ENCODE peak calls at places on chromosomes 4 and X, in four cellular contexts. One of them, this sample, is unnamed.

GRCh38 chr4:128301979-128302378 is 14.4 kb upstream of the PGRMC2 start:
- DNase-seq in GM12878: no peak
- DNase-seq in HepG2: no peak
- DNase-seq in A549: no peak
- DNase-seq in this sample: no peak

GRCh38 chr4:6222761-6223292 is 22.5 kb upstream of the JAKMIP1 start:
- DNase-seq in HepG2: no peak
- DNase-seq in A549: no peak
- DNase-seq in GM12878: no peak
- DNase-seq in this sample: peak; percentile 77

GRCh38 chr4:81260443-81261102 is 45.6 kb upstream of the PRKG2 start:
- DNase-seq in A549: no peak
- DNase-seq in GM12878: no peak
- DNase-seq in HepG2: no peak
- DNase-seq in this sample: peak; percentile 10

GRCh38 chr4:138235419-138235952 is 6.7 kb downstream of the SLC7A11 start:
- DNase-seq in HepG2: no peak
- DNase-seq in GM12878: no peak
- DNase-seq in A549: peak; percentile 90
- DNase-seq in this sample: peak; percentile 8

GRCh38 chr4:100302061-100303026 is 112.1 kb upstream of the DDIT4L start:
- DNase-seq in A549: no peak
- DNase-seq in GM12878: no peak
- DNase-seq in HepG2: no peak
- DNase-seq in this sample: no peak

GRCh38 chrX:8565729-8566128 is 101.1 kb downstream of the VCX3B start:
- DNase-seq in GM12878: no peak
- DNase-seq in A549: no peak
- DNase-seq in HepG2: no peak
- DNase-seq in this sample: no peak

GRCh38 chr4:52368895-52369294 is 290.2 kb downstream of the USP46 start:
- DNase-seq in HepG2: peak; percentile 91
- DNase-seq in GM12878: no peak
- DNase-seq in A549: no peak
- DNase-seq in this sample: no peak

GRCh38 chr4:123110685-123111084 is 188.3 kb upstream of the NUDT6 start:
- DNase-seq in A549: no peak
- DNase-seq in HepG2: no peak
- DNase-seq in GM12878: no peak
- DNase-seq in this sample: no peak

GRCh38 chrX:145865082-145865481 is 47.5 kb downstream of the SLITRK2 start:
- DNase-seq in A549: no peak
- DNase-seq in GM12878: no peak
- DNase-seq in HepG2: no peak
- DNase-seq in this sample: no peak

GRCh38 chr4:187251896-187252295 is 528.2 kb upstream of the FAT1 start:
- DNase-seq in A549: no peak
- DNase-seq in HepG2: no peak
- DNase-seq in GM12878: no peak
- DNase-seq in this sample: no peak

DNA sequence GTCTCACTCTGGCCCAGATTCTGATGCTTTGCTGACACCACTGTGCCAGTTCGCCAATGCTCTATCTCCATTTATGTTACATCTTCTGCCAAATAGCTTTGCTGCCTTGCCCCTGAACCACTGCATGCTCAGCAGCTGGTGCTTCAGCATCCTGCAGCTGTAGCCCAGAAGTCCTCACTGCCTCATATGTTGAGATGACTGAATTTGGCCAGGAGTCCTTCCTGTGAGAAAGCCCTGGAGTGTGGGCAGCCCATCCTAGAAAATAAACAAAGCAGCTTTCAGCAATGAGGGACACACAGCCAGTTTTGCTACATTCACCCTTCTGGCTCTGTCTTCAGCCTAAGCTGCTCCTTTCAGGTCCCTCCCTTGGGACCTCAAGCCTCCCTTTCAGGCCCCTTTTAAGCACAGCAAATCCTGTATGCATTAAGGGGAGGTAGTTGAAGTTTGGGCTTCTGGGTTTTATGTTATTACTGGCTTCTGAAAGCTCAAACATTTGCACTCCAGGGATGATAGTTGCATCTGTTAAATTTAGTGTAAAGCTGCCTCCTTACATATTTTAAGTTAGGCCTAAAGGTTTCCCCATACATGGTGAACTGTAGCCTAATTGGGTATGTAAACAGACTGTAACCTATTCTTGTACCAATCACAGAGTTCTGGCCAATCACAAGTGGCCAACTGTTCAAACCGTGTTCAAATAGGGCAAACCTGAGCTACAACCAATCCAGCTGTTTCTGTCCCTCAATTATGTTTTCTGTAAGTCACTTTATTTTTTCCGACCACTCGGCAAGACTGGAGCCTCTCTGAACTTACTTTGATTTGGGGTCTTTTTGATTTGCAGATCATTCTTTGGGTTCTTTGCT is 2.1 kb upstream of the TMEM165 start:
- DNase-seq in HepG2: no peak
- DNase-seq in GM12878: no peak
- DNase-seq in A549: no peak
- DNase-seq in this sample: no peak
- TF ChIP-seq PBX3 in HepG2: no peak
- TF ChIP-seq PBX3 in GM12878: no peak
- TF ChIP-seq PBX3 in A549: no peak
- TF ChIP-seq PBX3 in this sample: no peak

DNA sequence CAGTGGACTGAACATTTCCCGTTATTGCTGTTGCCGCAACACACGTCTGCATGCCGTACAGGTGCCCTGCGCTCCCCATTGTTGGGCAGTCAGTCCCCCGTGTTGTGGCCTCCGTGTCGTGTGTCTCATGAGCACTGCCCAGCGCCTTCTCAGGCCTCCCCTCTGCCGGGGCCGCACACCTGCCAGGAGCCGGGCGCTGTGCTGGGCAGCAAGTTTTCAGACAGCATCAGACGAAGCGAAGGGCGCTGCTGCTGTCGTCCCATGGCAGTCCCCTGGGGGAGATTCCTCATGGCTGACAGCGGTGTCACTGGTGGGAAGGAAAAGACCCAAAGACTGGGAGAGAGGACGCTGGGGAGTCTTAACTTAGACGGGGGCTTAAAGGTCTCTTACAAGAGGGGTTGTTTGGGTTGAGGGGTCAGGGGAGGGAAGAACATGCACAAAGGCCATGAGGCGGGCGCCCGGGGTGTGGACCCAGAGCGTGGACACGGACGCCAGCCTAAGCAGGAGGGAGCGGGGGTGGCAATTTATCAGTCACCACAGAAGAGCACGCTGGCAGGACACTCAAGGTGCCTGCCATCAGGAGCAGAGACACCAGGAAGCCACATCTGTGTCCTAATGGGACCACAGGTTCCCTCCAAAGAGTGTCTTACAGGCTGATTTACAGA is 47.3 kb downstream of the RGS12 start:
- DNase-seq in HepG2: no peak
- DNase-seq in GM12878: no peak
- DNase-seq in A549: no peak
- DNase-seq in this sample: no peak
- TF ChIP-seq PBX3 in HepG2: no peak
- TF ChIP-seq PBX3 in GM12878: no peak
- TF ChIP-seq PBX3 in A549: no peak
- TF ChIP-seq PBX3 in this sample: no peak

GRCh38 chrX:107773206-107773605 is 2.4 kb downstream of the TSC22D3 start:
- DNase-seq in GM12878: no peak
- DNase-seq in HepG2: no peak
- DNase-seq in A549: no peak
- DNase-seq in this sample: no peak
- TF ChIP-seq PBX3 in GM12878: no peak
- TF ChIP-seq PBX3 in HepG2: no peak
- TF ChIP-seq PBX3 in A549: no peak
- TF ChIP-seq PBX3 in this sample: no peak

GRCh38 chr4:162016991-162017390 is 146.8 kb downstream of the FSTL5 start:
- DNase-seq in GM12878: no peak
- DNase-seq in A549: no peak
- DNase-seq in HepG2: no peak
- DNase-seq in this sample: no peak

GRCh38 chr4:162015090-162015489 is 148.7 kb downstream of the FSTL5 start:
- DNase-seq in A549: no peak
- DNase-seq in GM12878: no peak
- DNase-seq in HepG2: no peak
- DNase-seq in this sample: no peak

GRCh38 chr4:162010362-162010761 is 153.4 kb downstream of the FSTL5 start:
- DNase-seq in A549: no peak
- DNase-seq in GM12878: no peak
- DNase-seq in HepG2: no peak
- DNase-seq in this sample: no peak

GRCh38 chr4:162011039-162011438 is 152.8 kb downstream of the FSTL5 start:
- DNase-seq in A549: no peak
- DNase-seq in HepG2: no peak
- DNase-seq in GM12878: no peak
- DNase-seq in this sample: no peak
- TF ChIP-seq PBX3 in A549: no peak
- TF ChIP-seq PBX3 in HepG2: no peak
- TF ChIP-seq PBX3 in GM12878: no peak
- TF ChIP-seq PBX3 in this sample: no peak

DNA sequence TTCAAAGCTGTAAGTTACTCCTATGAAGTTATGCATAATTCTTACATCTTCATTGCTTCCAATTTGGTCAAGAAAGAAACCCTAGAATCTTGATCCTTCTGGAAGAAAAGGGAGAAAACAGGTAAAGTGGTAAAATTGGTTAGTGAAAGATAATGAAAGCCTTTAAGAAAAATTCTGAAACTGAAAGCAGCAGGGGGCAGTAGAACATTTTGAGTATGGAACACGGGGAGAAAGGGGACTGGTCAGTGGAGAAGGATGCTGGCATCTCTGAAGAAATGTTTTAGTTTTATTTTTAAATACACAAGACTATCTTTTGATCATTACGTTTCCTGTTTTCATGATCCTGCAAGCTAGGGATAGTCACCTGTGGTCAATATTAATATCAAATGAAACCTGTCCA is 54.3 kb downstream of the SLIT2 start:
- DNase-seq in HepG2: no peak
- DNase-seq in GM12878: no peak
- DNase-seq in A549: no peak
- DNase-seq in this sample: peak; percentile 40
- TF ChIP-seq PBX3 in HepG2: no peak
- TF ChIP-seq PBX3 in GM12878: no peak
- TF ChIP-seq PBX3 in A549: no peak
- TF ChIP-seq PBX3 in this sample: no peak

DNA sequence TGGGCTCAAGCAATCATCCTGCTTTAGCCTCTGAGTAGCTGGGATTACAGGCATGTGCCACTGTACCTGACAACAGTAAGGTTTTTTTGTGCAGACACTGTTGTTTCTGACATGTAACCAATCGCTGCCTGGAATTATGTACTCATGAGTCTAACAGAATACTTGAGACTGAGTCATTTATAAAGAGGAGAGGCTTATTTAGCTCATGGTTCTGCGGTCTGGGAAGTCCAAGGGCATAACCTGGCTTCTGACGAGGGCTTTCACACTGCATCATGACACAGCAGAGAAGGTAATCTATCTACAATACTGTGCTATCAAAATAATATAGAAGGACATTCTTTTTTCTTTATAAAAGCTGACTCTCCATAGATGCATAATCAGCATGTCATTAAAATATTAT is 115.5 kb upstream of the STOX2 start:
- DNase-seq in A549: no peak
- DNase-seq in HepG2: no peak
- DNase-seq in GM12878: no peak
- DNase-seq in this sample: no peak
- TF ChIP-seq PBX3 in A549: no peak
- TF ChIP-seq PBX3 in HepG2: no peak
- TF ChIP-seq PBX3 in GM12878: no peak
- TF ChIP-seq PBX3 in this sample: no peak

GRCh38 chr4:106868381-106869035 is 167.6 kb downstream of the DKK2 start:
- DNase-seq in HepG2: no peak
- DNase-seq in GM12878: no peak
- DNase-seq in A549: no peak
- DNase-seq in this sample: no peak
- TF ChIP-seq PBX3 in HepG2: no peak
- TF ChIP-seq PBX3 in GM12878: no peak
- TF ChIP-seq PBX3 in A549: no peak
- TF ChIP-seq PBX3 in this sample: no peak

DNA sequence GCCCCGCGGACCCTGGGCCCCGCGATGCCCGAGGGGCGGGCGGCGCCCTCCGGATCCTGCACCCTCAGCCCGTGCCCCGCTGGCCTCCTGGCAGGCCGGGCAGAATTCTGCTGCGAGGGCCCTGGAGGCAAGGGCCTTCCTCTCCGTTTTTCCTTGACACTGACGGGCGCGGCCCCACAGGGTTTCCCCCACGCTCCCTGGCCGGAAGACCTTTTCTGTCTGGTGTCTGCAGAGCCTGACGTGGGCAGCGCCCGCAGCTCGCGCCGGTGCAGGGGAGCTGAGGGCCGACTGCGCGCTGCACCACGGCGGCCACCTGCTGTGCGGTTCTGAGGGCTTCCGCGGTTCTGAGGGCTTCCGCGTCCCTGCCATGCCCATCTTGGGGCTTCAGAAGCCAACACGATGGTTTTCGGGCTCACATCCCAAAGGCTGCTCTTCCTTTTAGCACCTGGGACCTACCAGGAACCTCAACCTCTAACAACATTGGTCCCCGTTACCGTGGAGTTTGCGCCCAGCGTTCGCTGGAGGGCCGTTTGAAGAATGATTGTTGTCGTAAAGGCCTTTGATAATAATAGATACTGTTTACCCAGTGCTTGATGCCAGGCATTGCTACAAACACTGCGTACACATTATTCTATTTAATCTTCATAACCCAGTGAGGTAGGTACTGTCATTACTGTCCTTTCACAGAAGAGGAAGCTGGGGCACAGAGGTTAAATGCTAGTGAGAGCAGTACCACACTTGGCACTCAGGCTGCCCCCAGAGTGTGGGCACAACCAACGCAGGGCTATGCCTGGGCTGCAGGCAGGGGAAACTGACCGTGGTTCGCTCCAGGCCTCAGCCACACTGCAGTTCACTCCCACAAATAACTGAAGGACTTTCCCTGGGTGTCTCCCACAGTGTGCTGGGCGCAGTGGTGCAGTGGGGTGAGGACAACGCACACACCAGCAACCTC is 823 bp upstream of the ACSL1 start:
- DNase-seq in A549: no peak
- DNase-seq in GM12878: no peak
- DNase-seq in HepG2: no peak
- DNase-seq in this sample: no peak
- TF ChIP-seq PBX3 in A549: no peak
- TF ChIP-seq PBX3 in GM12878: no peak
- TF ChIP-seq PBX3 in HepG2: no peak
- TF ChIP-seq PBX3 in this sample: no peak

GRCh38 chr4:142373610-142374009 is 472.5 kb downstream of the INPP4B start:
- DNase-seq in GM12878: no peak
- DNase-seq in HepG2: no peak
- DNase-seq in A549: no peak
- DNase-seq in this sample: no peak
- TF ChIP-seq PBX3 in GM12878: no peak
- TF ChIP-seq PBX3 in HepG2: no peak
- TF ChIP-seq PBX3 in A549: no peak
- TF ChIP-seq PBX3 in this sample: no peak

GRCh38 chr4:153034681-153035080 is 98.6 kb downstream of the FHDC1 start:
- DNase-seq in GM12878: no peak
- DNase-seq in A549: no peak
- DNase-seq in HepG2: no peak
- DNase-seq in this sample: no peak
- TF ChIP-seq PBX3 in GM12878: no peak
- TF ChIP-seq PBX3 in A549: no peak
- TF ChIP-seq PBX3 in HepG2: no peak
- TF ChIP-seq PBX3 in this sample: no peak

This sample was measured in SK-N-SH.